ENCODE peak calls at places on chromosome 9, in eight cellular contexts. Y is heart right ventricle, X is coronary artery, N is H9, I is GM12878, D is neural progenitor cell, O is bronchial epithelial cell, K is astrocyte of the cerebellum. H is an unnamed sample.

GRCh38 chr9:106621299-106621920 is 241.6 kb upstream of the ZNF462 start:
- DNase-seq in Y (no peak), X (no peak), N (peak), I (no peak), D (peak), O (no peak), K (no peak), H (no peak)

GRCh38 chr9:4581861-4582565 is 80.1 kb upstream of the PLPP6 start:
- DNase-seq in Y (no peak), X (no peak), N (no peak), I (no peak), D (no peak), O (no peak), K (no peak), H (no peak)

GRCh38 chr9:123337971-123338370 is 18.0 kb upstream of the CRB2 start:
- DNase-seq in Y (no peak), X (no peak), N (no peak), I (no peak), D (no peak), O (no peak), K (no peak), H (no peak)

GRCh38 chr9:34400686-34401602 is 24.2 kb upstream of the MYORG start:
- DNase-seq in Y (no peak), X (no peak), N (no peak), I (no peak), D (no peak), O (no peak), K (no peak), H (no peak)

GRCh38 chr9:127805620-127806019 is 2.9 kb downstream of the FPGS start:
- DNase-seq in Y (no peak), X (no peak), N (peak), I (no peak), D (peak), O (peak), K (no peak), H (peak)

GRCh38 chr9:88535226-88535931 is 401 bp downstream of the NXNL2 start:
- DNase-seq in Y (peak), X (no peak), N (peak), I (no peak), D (peak), O (no peak), K (no peak), H (peak)

GRCh38 chr9:16612627-16613026 is 257.8 kb downstream of the BNC2 start:
- DNase-seq in Y (no peak), X (no peak), N (no peak), I (no peak), D (no peak), O (no peak), K (no peak), H (no peak)

GRCh38 chr9:95239071-95239470 is 78.4 kb downstream of the FANCC start:
- DNase-seq in Y (no peak), X (no peak), N (no peak), I (no peak), D (no peak), O (no peak), K (no peak), H (no peak)

GRCh38 chr9:84139296-84140100 is 158.9 kb downstream of the RMI1 start:
- DNase-seq in Y (no peak), X (no peak), N (no peak), I (peak), D (no peak), O (peak), K (peak), H (no peak)

GRCh38 chr9:105129731-105130130 is 114.7 kb upstream of the SLC44A1 start:
- DNase-seq in Y (no peak), X (no peak), N (no peak), I (no peak), D (no peak), O (no peak), K (no peak), H (no peak)

GRCh38 chr9:91837982-91838731 is 111.9 kb downstream of the ROR2 start:
- DNase-seq in Y (peak), X (no peak), N (no peak), I (no peak), D (no peak), O (peak), K (no peak), H (no peak)

GRCh38 chr9:91429501-91429900 is 5.9 kb upstream of the NFIL3 start:
- DNase-seq in Y (no peak), X (no peak), N (no peak), I (no peak), D (no peak), O (no peak), K (no peak), H (no peak)

GRCh38 chr9:3446313-3446712 is 79.5 kb downstream of the RFX3 start:
- DNase-seq in Y (no peak), X (no peak), N (no peak), I (no peak), D (no peak), O (no peak), K (no peak), H (no peak)

GRCh38 chr9:123418506-123418905 is 62.5 kb downstream of the CRB2 start:
- DNase-seq in Y (no peak), X (no peak), N (no peak), I (no peak), D (no peak), O (no peak), K (no peak), H (no peak)

GRCh38 chr9:111945216-111945615 is 48.6 kb downstream of the UGCG start:
- DNase-seq in Y (no peak), X (no peak), N (no peak), I (peak), D (no peak), O (no peak), K (no peak), H (no peak)

DNA sequence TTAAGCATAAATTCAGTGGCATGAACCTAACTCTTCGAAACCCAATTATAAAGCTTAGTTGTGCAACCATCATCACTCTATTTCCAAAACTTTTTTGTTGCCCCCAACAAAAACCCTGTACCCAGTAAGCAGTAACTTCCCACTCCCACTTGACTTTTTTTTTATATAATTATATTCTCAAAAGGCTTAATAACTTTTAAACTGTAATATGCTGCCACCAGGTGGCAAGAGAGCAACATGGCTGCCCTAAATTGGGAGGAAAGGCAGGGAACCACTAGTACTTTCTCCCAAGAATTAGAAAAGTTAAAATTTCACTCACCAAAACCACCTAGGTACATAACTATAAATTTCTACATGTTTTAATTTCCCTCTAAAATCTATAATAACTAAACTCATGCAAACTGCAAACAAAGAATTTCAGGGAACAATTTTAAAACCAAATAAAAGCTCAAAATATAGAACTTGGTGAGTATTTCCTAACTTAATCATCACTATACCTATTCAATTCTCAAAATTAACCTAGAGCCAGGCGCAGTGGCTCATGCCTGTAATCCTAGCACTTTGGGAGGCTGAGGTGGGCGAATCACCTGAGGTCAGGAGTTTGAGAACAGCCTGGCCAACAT is 50.2 kb upstream of the RNF38 start:
- DNase-seq in Y (no peak), X (no peak), N (no peak), I (no peak), D (peak), O (peak), K (peak), H (peak)
- TF ChIP-seq CTCF in Y (peak), X (peak), N (peak), I (peak), D (peak), O (peak), K (peak), H (peak)

GRCh38 chr9:136925414-136926153 is 19.0 kb downstream of the FBXW5 start:
- DNase-seq in Y (peak), X (no peak), N (peak), I (no peak), D (no peak), O (no peak), K (no peak), H (no peak)
- TF ChIP-seq CTCF in Y (no peak), X (no peak), N (no peak), I (peak), D (peak), O (peak), K (no peak), H (peak)

DNA sequence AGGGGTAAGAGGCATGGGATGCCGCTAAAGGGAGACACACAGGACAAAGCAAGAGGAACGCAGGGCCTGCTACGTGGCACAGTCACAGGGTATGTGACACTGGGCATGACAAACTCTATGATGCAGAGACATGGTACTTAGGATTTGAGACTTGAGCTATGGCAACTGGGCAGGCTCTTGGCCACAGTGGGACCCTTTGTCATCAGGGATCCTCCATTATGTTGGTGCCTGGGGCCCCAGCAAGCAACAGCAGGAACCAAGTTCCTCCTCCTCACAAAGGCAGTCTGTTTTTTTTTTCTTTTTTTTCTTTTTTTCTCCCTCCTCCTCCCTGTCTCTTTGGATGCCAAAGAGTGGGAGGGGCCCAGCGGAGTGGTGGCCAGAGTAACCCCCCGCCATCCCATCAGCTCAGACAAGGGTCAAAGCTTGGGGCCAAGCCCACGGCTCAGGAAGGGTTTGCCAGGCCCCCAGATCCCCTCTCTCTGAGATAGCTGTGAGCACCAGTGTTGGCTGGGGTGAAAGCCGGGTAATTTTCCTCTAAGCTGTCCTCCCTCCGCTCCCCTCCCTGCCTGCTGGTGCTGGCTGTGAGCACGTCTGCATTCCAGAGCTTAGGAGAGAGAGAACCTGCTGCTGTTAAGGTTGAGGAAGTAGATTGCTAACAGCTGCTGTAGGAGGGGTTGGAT is 21.1 kb downstream of the GSN start:
- DNase-seq in Y (peak), X (peak), N (peak), I (no peak), D (peak), O (peak), K (no peak), H (peak)
- TF ChIP-seq CTCF in Y (no peak), X (no peak), N (no peak), I (no peak), D (no peak), O (no peak), K (no peak), H (no peak)

GRCh38 chr9:89702401-89702800 is 97.6 kb downstream of the GADD45G start:
- DNase-seq in Y (no peak), X (no peak), N (no peak), I (no peak), D (no peak), O (no peak), K (no peak), H (no peak)
- TF ChIP-seq CTCF in Y (no peak), X (no peak), N (no peak), I (no peak), D (no peak), O (no peak), K (no peak), H (no peak)

DNA sequence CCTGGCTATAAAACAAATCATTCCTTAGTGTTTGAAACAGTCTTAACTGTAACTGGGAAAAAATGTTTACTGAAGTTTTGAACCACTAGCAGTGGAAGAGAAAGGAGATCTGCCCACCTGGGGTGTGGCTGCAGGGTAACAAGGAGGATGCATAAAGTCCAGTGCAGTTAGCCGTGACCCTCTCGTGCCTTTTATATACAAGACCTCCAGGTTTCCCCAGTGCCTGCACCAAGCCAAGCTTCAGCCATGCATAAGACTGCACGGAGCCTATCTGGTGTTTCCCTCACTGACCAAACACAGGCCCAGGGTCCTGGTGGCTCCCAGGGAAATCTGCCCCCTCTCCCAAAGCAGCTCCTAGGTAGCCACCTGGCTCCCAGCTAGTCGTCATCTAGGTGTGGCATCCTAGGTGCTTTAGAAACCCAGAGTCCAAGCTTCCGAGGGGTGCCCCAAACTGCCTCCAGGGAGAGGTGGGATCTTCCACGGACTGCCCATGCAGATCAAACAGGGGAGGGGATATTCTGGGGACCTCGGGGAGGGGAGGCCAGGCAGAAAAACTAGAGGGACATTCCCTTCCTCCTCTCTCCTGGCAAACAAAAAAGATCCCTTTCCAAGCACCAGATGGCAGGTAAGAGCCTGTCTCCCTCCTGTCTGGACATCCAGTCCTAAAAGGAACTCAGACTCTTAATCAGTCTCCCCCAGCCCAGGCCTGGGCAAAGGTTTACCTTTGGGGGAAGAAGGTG is 2.7 kb downstream of the SHB start:
- DNase-seq in Y (no peak), X (no peak), N (no peak), I (no peak), D (peak), O (peak), K (no peak), H (no peak)
- TF ChIP-seq CTCF in Y (no peak), X (no peak), N (peak), I (no peak), D (peak), O (peak), K (no peak), H (peak)

GRCh38 chr9:136889858-136890257 is 3.5 kb downstream of the TRAF2 start:
- DNase-seq in Y (no peak), X (no peak), N (no peak), I (no peak), D (no peak), O (no peak), K (no peak), H (no peak)
- TF ChIP-seq CTCF in Y (no peak), X (no peak), N (no peak), I (no peak), D (no peak), O (no peak), K (no peak), H (no peak)

DNA sequence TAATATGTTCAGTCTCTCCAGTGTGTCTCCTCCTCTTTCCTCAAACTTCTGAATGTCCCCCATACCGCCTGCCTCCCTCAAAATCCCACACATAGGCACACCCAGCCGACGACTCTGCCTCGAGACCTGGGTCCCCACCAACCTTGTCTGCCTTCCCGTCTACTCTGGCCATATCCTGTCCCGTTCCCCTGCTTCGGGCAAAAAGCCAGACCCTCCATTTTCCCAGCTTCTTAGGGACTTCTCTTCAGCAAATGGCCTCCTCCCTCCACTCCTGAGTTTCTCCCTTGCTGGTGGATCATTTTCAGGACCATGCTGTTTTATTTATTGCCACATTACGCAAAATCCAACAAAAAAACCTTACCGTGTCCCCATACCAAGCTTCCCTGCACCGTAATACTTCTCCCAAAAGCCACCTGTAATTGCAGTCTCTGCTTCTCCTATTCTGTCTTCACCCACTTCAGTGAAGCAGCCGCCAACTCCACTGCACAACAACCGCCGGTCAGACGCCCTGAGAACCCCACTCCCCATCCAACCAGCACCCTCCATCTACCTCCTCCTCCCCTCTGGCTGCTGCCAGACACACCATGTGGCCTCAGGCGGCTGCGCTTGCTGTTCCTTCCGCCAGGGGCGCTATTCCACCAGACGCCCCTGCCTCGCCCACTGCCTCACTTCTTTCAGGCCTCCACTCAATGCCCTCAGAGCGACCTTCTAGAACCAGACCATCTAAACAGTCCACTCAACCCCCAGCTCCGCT is 117.0 kb downstream of the TRPM6 start:
- DNase-seq in Y (peak), X (no peak), N (peak), I (no peak), D (peak), O (no peak), K (no peak), H (peak)
- TF ChIP-seq CTCF in Y (peak), X (no peak), N (peak), I (peak), D (peak), O (peak), K (peak), H (peak)

DNA sequence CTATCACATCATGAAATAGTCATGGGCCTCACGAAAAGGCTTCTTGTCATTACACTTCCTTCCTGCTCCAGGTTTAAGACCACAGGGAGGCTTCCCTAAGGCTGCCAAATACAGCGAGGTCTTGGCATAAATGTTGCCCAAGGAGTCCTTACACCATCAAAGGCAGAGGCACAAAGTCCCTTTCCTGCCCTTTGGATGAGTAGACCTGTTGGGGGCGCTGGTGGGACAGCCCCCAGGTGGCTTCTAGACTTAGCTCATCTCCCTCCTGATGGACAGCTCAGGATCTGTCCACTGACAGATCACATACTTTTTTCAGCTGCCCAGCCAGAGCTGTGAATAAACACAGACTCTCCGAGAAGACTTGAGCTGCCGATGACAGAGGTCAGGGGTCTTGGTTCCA is 15.5 kb upstream of the MEGF9 start:
- DNase-seq in Y (no peak), X (no peak), N (peak), I (no peak), D (peak), O (no peak), K (no peak), H (peak)
- TF ChIP-seq CTCF in Y (no peak), X (no peak), N (peak), I (peak), D (peak), O (no peak), K (peak), H (peak)

GRCh38 chr9:124776952-124777645 is at the start of gene OLFML2A:
- DNase-seq in Y (peak), X (no peak), N (no peak), I (no peak), D (peak), O (no peak), K (no peak), H (peak)
- TF ChIP-seq CTCF in Y (peak), X (no peak), N (peak), I (peak), D (peak), O (peak), K (peak), H (peak)

GRCh38 chr9:71710856-71711255 is 57.5 kb downstream of the CEMIP2 start:
- DNase-seq in Y (no peak), X (no peak), N (no peak), I (no peak), D (no peak), O (peak), K (no peak), H (no peak)
- TF ChIP-seq CTCF in Y (no peak), X (no peak), N (no peak), I (no peak), D (no peak), O (no peak), K (no peak), H (no peak)